ENCODE peak calls at places on chromosomes 11 and 22, in four cellular contexts. H, Y, P and A are unnamed samples.

GRCh38 chr11:44316388-44317240 is 6.7 kb upstream of the ALX4 start:
- DNase-seq in H (no peak), Y (peak; percentile 70), P (no peak), A (no peak)

GRCh38 chr22:28773461-28773867 is 969 bp downstream of the CCDC117 start:
- DNase-seq in H (peak; percentile 72), Y (peak; percentile 13), P (no peak), A (no peak)

GRCh38 chr11:9120659-9121350 is 29.4 kb upstream of the SCUBE2 start:
- DNase-seq in H (no peak), Y (peak; percentile 84), P (no peak), A (no peak)

GRCh38 chr11:128207861-128208321 is 379.5 kb downstream of the ETS1 start:
- DNase-seq in H (peak; percentile 99), Y (no peak), P (no peak), A (peak; percentile 92)

GRCh38 chr22:49765951-49766350 is 61.7 kb downstream of the BRD1 start:
- DNase-seq in H (no peak), Y (no peak), P (no peak), A (no peak)

GRCh38 chr22:36986242-36986821 is 32.9 kb downstream of the TST start:
- DNase-seq in H (no peak), Y (peak; percentile 68), P (no peak), A (no peak)

GRCh38 chr11:124050770-124051169 is 9.6 kb upstream of the OR10G7 start:
- DNase-seq in H (no peak), Y (no peak), P (no peak), A (no peak)

GRCh38 chr11:62921573-62922188 is 518 bp upstream of the CHRM1 start:
- DNase-seq in H (peak; percentile 16), Y (no peak), P (no peak), A (peak; percentile 61)

GRCh38 chr11:35047179-35047578 is 91.8 kb upstream of the CD44 start:
- DNase-seq in H (no peak), Y (no peak), P (peak; percentile 53), A (no peak)

GRCh38 chr11:64858467-64859401 is 14.3 kb upstream of the CDC42BPG start:
- DNase-seq in H (no peak), Y (no peak), P (peak; percentile 52), A (no peak)

GRCh38 chr11:92225563-92226308 is 1.1 kb downstream of the FAT3 start:
- DNase-seq in H (peak; percentile 16), Y (peak; percentile 38), P (no peak), A (peak; percentile 50)

GRCh38 chr11:23336961-23337360 is 476.7 kb upstream of the CCDC179 start:
- DNase-seq in H (peak; percentile 7), Y (no peak), P (no peak), A (peak; percentile 40)

GRCh38 chr11:119832536-119832935 is 103.5 kb upstream of the NECTIN1 start:
- DNase-seq in H (peak; percentile 42), Y (peak; percentile 63), P (no peak), A (peak; percentile 31)

GRCh38 chr11:36055356-36055755 is 111.5 kb downstream of the LDLRAD3 start:
- DNase-seq in H (no peak), Y (no peak), P (no peak), A (no peak)

GRCh38 chr11:20770421-20770935 is 101.1 kb downstream of the NELL1 start:
- DNase-seq in H (no peak), Y (no peak), P (no peak), A (no peak)

GRCh38 chr11:96235725-96236124 is 107.3 kb downstream of the MAML2 start:
- DNase-seq in H (peak; percentile 69), Y (no peak), P (no peak), A (peak; percentile 42)

GRCh38 chr11:130904380-130904779 is 11.9 kb downstream of the SNX19 start:
- DNase-seq in H (no peak), Y (peak; percentile 35), P (no peak), A (peak; percentile 25)

GRCh38 chr11:16321148-16321547 is 35.2 kb downstream of the SOX6 start:
- DNase-seq in H (no peak), Y (no peak), P (no peak), A (peak; percentile 7)

GRCh38 chr22:32684148-32684821 is 117.2 kb upstream of the TIMP3 start:
- DNase-seq in H (no peak), Y (no peak), P (no peak), A (no peak)

GRCh38 chr11:61406067-61406466 is 13.7 kb downstream of the TMEM216 start:
- DNase-seq in H (no peak), Y (no peak), P (no peak), A (no peak)

GRCh38 chr11:1765871-1766718 is 2.4 kb upstream of the CTSD start:
- DNase-seq in H (no peak), Y (peak; percentile 53), P (no peak), A (no peak)